ENCODE peak calls at places on chromosomes 3 and 15, in six cellular contexts. One of them, this sample, is unnamed.
A peak's percentile ranks its signal among the peaks of the same experiment; 100 is the strongest.

GRCh38 chr15:98375513-98376360 is 272.6 kb upstream of the IGF1R start:
- DNase-seq in sigmoid colon: peak; percentile 74
- DNase-seq in BJ: no peak
- DNase-seq in esophagus squamous epithelium: no peak
- DNase-seq in activated CD8-positive, alpha-beta T cell treated with anti-CD3 and anti-CD28 coated beads for 36 hours: no peak
- DNase-seq in AG10803: no peak
- DNase-seq in this sample: no peak

GRCh38 chr3:158727499-158728377 is 4.5 kb downstream of the RARRES1 start:
- DNase-seq in sigmoid colon: peak; percentile 75
- DNase-seq in BJ: no peak
- DNase-seq in esophagus squamous epithelium: no peak
- DNase-seq in activated CD8-positive, alpha-beta T cell treated with anti-CD3 and anti-CD28 coated beads for 36 hours: peak; percentile 67
- DNase-seq in AG10803: peak; percentile 75
- DNase-seq in this sample: peak; percentile 63

GRCh38 chr3:110343945-110344344 is 727.7 kb upstream of the NECTIN3 start:
- DNase-seq in sigmoid colon: no peak
- DNase-seq in BJ: no peak
- DNase-seq in esophagus squamous epithelium: no peak
- DNase-seq in activated CD8-positive, alpha-beta T cell treated with anti-CD3 and anti-CD28 coated beads for 36 hours: no peak
- DNase-seq in AG10803: peak; percentile 46
- DNase-seq in this sample: peak; percentile 17

GRCh38 chr15:73753250-73754130 is at the start of gene INSYN1:
- DNase-seq in sigmoid colon: peak; percentile 77
- DNase-seq in BJ: no peak
- DNase-seq in esophagus squamous epithelium: no peak
- DNase-seq in activated CD8-positive, alpha-beta T cell treated with anti-CD3 and anti-CD28 coated beads for 36 hours: no peak
- DNase-seq in AG10803: peak; percentile 48
- DNase-seq in this sample: no peak

GRCh38 chr15:29061746-29062660 is 176.2 kb downstream of the APBA2 start:
- DNase-seq in sigmoid colon: no peak
- DNase-seq in BJ: no peak
- DNase-seq in esophagus squamous epithelium: no peak
- DNase-seq in activated CD8-positive, alpha-beta T cell treated with anti-CD3 and anti-CD28 coated beads for 36 hours: no peak
- DNase-seq in AG10803: no peak
- DNase-seq in this sample: no peak

GRCh38 chr15:90875549-90875981 is 7.2 kb downstream of the FURIN start:
- DNase-seq in sigmoid colon: no peak
- DNase-seq in BJ: no peak
- DNase-seq in esophagus squamous epithelium: no peak
- DNase-seq in activated CD8-positive, alpha-beta T cell treated with anti-CD3 and anti-CD28 coated beads for 36 hours: no peak
- DNase-seq in AG10803: no peak
- DNase-seq in this sample: no peak

GRCh38 chr3:83928391-83928790 is 1030.4 kb upstream of the CADM2 start:
- DNase-seq in sigmoid colon: no peak
- DNase-seq in BJ: no peak
- DNase-seq in esophagus squamous epithelium: no peak
- DNase-seq in activated CD8-positive, alpha-beta T cell treated with anti-CD3 and anti-CD28 coated beads for 36 hours: peak; percentile 7
- DNase-seq in AG10803: no peak
- DNase-seq in this sample: no peak

GRCh38 chr3:98326036-98326435 is 27.6 kb upstream of the OR5K4 start:
- DNase-seq in sigmoid colon: no peak
- DNase-seq in BJ: no peak
- DNase-seq in esophagus squamous epithelium: no peak
- DNase-seq in activated CD8-positive, alpha-beta T cell treated with anti-CD3 and anti-CD28 coated beads for 36 hours: no peak
- DNase-seq in AG10803: no peak
- DNase-seq in this sample: no peak

GRCh38 chr3:128551872-128552271 is 58.9 kb upstream of the GATA2 start:
- DNase-seq in sigmoid colon: no peak
- DNase-seq in BJ: no peak
- DNase-seq in esophagus squamous epithelium: no peak
- DNase-seq in activated CD8-positive, alpha-beta T cell treated with anti-CD3 and anti-CD28 coated beads for 36 hours: no peak
- DNase-seq in AG10803: no peak
- DNase-seq in this sample: no peak

GRCh38 chr3:105394177-105394576 is 27.5 kb downstream of the ALCAM start:
- DNase-seq in sigmoid colon: no peak
- DNase-seq in BJ: no peak
- DNase-seq in esophagus squamous epithelium: no peak
- DNase-seq in activated CD8-positive, alpha-beta T cell treated with anti-CD3 and anti-CD28 coated beads for 36 hours: no peak
- DNase-seq in AG10803: no peak
- DNase-seq in this sample: no peak

GRCh38 chr3:115657168-115657567 is 33.9 kb downstream of the GAP43 start:
- DNase-seq in sigmoid colon: no peak
- DNase-seq in BJ: no peak
- DNase-seq in esophagus squamous epithelium: no peak
- DNase-seq in activated CD8-positive, alpha-beta T cell treated with anti-CD3 and anti-CD28 coated beads for 36 hours: no peak
- DNase-seq in AG10803: no peak
- DNase-seq in this sample: no peak
- TF ChIP-seq CTCF in sigmoid colon: no peak
- TF ChIP-seq CTCF in BJ: no peak
- TF ChIP-seq CTCF in esophagus squamous epithelium: no peak
- TF ChIP-seq CTCF in activated CD8-positive, alpha-beta T cell treated with anti-CD3 and anti-CD28 coated beads for 36 hours: no peak
- TF ChIP-seq CTCF in AG10803: no peak
- TF ChIP-seq CTCF in this sample: peak; percentile 32

DNA sequence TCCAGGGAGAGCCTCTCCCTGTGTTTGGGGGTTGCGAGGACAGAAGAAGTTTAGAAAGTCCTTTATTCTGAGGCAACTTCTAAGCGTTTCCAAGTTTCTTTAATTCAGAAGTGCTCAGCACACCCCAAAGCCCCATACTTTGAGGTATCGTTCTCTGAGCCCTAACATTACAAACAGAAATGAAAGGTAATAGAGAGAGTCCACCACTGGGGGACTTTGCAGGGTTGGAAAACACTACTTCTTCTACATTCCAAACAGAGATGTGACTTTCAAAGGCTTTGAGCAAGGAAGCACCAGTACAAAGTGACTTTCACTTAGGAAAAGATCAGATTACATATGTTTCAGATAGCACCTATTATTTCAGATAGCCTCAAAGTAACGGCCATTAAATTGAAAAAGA is 6.2 kb upstream of the ZNF280D start:
- DNase-seq in sigmoid colon: no peak
- DNase-seq in BJ: no peak
- DNase-seq in esophagus squamous epithelium: no peak
- DNase-seq in activated CD8-positive, alpha-beta T cell treated with anti-CD3 and anti-CD28 coated beads for 36 hours: no peak
- DNase-seq in AG10803: no peak
- DNase-seq in this sample: no peak
- TF ChIP-seq CTCF in sigmoid colon: no peak
- TF ChIP-seq CTCF in BJ: no peak
- TF ChIP-seq CTCF in esophagus squamous epithelium: no peak
- TF ChIP-seq CTCF in activated CD8-positive, alpha-beta T cell treated with anti-CD3 and anti-CD28 coated beads for 36 hours: no peak
- TF ChIP-seq CTCF in AG10803: no peak
- TF ChIP-seq CTCF in this sample: no peak

GRCh38 chr3:48415251-48415953 is 14.5 kb downstream of the PLXNB1 start:
- DNase-seq in sigmoid colon: peak; percentile 54
- DNase-seq in BJ: no peak
- DNase-seq in esophagus squamous epithelium: no peak
- DNase-seq in activated CD8-positive, alpha-beta T cell treated with anti-CD3 and anti-CD28 coated beads for 36 hours: no peak
- DNase-seq in AG10803: no peak
- DNase-seq in this sample: no peak
- TF ChIP-seq CTCF in sigmoid colon: no peak
- TF ChIP-seq CTCF in BJ: no peak
- TF ChIP-seq CTCF in esophagus squamous epithelium: no peak
- TF ChIP-seq CTCF in activated CD8-positive, alpha-beta T cell treated with anti-CD3 and anti-CD28 coated beads for 36 hours: no peak
- TF ChIP-seq CTCF in AG10803: no peak
- TF ChIP-seq CTCF in this sample: peak; percentile 16

GRCh38 chr3:151230644-151231043 is 27.6 kb upstream of the GPR171 start:
- DNase-seq in sigmoid colon: no peak
- DNase-seq in BJ: no peak
- DNase-seq in esophagus squamous epithelium: no peak
- DNase-seq in activated CD8-positive, alpha-beta T cell treated with anti-CD3 and anti-CD28 coated beads for 36 hours: no peak
- DNase-seq in AG10803: no peak
- DNase-seq in this sample: no peak

GRCh38 chr3:151232991-151233390 is 30.0 kb upstream of the GPR171 start:
- DNase-seq in sigmoid colon: no peak
- DNase-seq in BJ: no peak
- DNase-seq in esophagus squamous epithelium: no peak
- DNase-seq in activated CD8-positive, alpha-beta T cell treated with anti-CD3 and anti-CD28 coated beads for 36 hours: no peak
- DNase-seq in AG10803: no peak
- DNase-seq in this sample: no peak

GRCh38 chr3:151236316-151236715 is 33.3 kb upstream of the GPR171 start:
- DNase-seq in sigmoid colon: no peak
- DNase-seq in BJ: no peak
- DNase-seq in esophagus squamous epithelium: no peak
- DNase-seq in activated CD8-positive, alpha-beta T cell treated with anti-CD3 and anti-CD28 coated beads for 36 hours: no peak
- DNase-seq in AG10803: no peak
- DNase-seq in this sample: no peak

GRCh38 chr3:151234825-151235224 is 31.8 kb upstream of the GPR171 start:
- DNase-seq in sigmoid colon: no peak
- DNase-seq in BJ: no peak
- DNase-seq in esophagus squamous epithelium: no peak
- DNase-seq in activated CD8-positive, alpha-beta T cell treated with anti-CD3 and anti-CD28 coated beads for 36 hours: no peak
- DNase-seq in AG10803: no peak
- DNase-seq in this sample: no peak
- TF ChIP-seq CTCF in sigmoid colon: no peak
- TF ChIP-seq CTCF in BJ: no peak
- TF ChIP-seq CTCF in esophagus squamous epithelium: no peak
- TF ChIP-seq CTCF in activated CD8-positive, alpha-beta T cell treated with anti-CD3 and anti-CD28 coated beads for 36 hours: no peak
- TF ChIP-seq CTCF in AG10803: no peak
- TF ChIP-seq CTCF in this sample: no peak

DNA sequence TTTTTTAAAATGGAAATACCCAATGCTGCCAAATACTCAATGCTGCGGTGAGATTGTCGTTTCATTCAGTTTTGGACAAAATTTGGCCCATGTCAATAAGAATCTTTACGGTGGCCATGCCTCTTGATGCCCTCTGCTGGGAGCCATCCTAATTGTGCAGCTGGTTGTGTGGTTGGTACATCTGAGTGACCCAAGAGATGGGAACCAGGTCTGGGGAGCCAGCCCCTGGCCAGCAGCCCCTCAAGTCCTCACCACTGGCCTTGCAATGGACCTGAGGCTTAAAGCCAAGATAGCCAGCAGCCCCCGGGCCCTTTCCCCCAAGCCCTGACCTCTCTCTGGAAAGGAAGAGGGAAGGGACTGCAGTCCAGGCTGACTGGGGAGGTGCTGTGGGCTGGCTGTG is 36.4 kb upstream of the ESYT3 start:
- DNase-seq in sigmoid colon: no peak
- DNase-seq in BJ: no peak
- DNase-seq in esophagus squamous epithelium: no peak
- DNase-seq in activated CD8-positive, alpha-beta T cell treated with anti-CD3 and anti-CD28 coated beads for 36 hours: peak; percentile 7
- DNase-seq in AG10803: no peak
- DNase-seq in this sample: no peak
- TF ChIP-seq CTCF in sigmoid colon: no peak
- TF ChIP-seq CTCF in BJ: peak; percentile 9
- TF ChIP-seq CTCF in esophagus squamous epithelium: peak; percentile 26
- TF ChIP-seq CTCF in activated CD8-positive, alpha-beta T cell treated with anti-CD3 and anti-CD28 coated beads for 36 hours: no peak
- TF ChIP-seq CTCF in AG10803: peak; percentile 19
- TF ChIP-seq CTCF in this sample: peak; percentile 43

This sample was measured in HFFc6.